ENCODE peak calls at places on chromosomes 16 and 17, in nine cellular contexts. G is RWPE1; A is spleen; V is PC-3; L is neural progenitor cell; O is colonic mucosa; J is heart right ventricle; U is CD4-positive, alpha-beta T cell; C is lung. Y is an unnamed sample.

GRCh38 chr17:80185968-80186367 is 16.1 kb downstream of the CARD14 start:
- DNase-seq in J (no peak), U (no peak), C (no peak), L (no peak), A (no peak), O (no peak), V (no peak), G (no peak), Y (no peak)

GRCh38 chr17:43171761-43172487 is 910 bp downstream of the NBR1 start:
- DNase-seq in V (peak), O (peak), G (peak), U (no peak), C (no peak), J (peak), L (peak), A (no peak), Y (peak)

GRCh38 chr17:67546578-67547527 is 169.8 kb downstream of the PITPNC1 start:
- DNase-seq in O (peak), L (no peak), V (no peak), J (peak), C (peak), A (peak), U (no peak), G (no peak), Y (peak)

GRCh38 chr17:78969865-78970264 is 9.9 kb downstream of the LGALS3BP start:
- DNase-seq in C (no peak), A (no peak), U (no peak), J (no peak), V (no peak), G (no peak), O (no peak), L (no peak), Y (no peak)

GRCh38 chr17:72171703-72172670 is 51.2 kb downstream of the SOX9 start:
- DNase-seq in L (no peak), C (no peak), A (no peak), G (no peak), O (no peak), U (no peak), J (no peak), V (peak), Y (no peak)

GRCh38 chr16:27330542-27330941 is 16.8 kb downstream of the IL4R start:
- DNase-seq in A (peak), C (peak), L (no peak), O (peak), G (no peak), V (no peak), J (peak), U (no peak), Y (peak)

GRCh38 chr17:81381632-81382577 is 13.4 kb upstream of the BAHCC1 start:
- DNase-seq in A (peak), J (no peak), U (no peak), C (no peak), V (no peak), O (no peak), L (no peak), G (no peak), Y (no peak)

GRCh38 chr17:15963670-15964110 is 18.8 kb downstream of the ADORA2B start:
- DNase-seq in C (no peak), J (no peak), A (no peak), U (no peak), L (no peak), V (peak), G (peak), O (no peak), Y (no peak)

GRCh38 chr16:20774703-20775362 is 11.0 kb downstream of the ACSM3 start:
- DNase-seq in V (peak), O (peak), J (peak), U (peak), A (peak), C (peak), L (peak), G (peak), Y (no peak)

GRCh38 chr16:85584192-85584757 is 28.8 kb upstream of the GSE1 start:
- DNase-seq in G (no peak), U (no peak), L (no peak), C (no peak), O (no peak), V (no peak), A (no peak), J (no peak), Y (no peak)

GRCh38 chr17:41451154-41451728 is 10.5 kb upstream of the KRT38 start:
- DNase-seq in G (no peak), U (no peak), J (no peak), A (no peak), C (no peak), V (peak), O (no peak), L (no peak), Y (no peak)

GRCh38 chr16:69407702-69408323 is 16.6 kb upstream of the CYB5B start:
- DNase-seq in G (no peak), V (no peak), L (no peak), U (no peak), A (no peak), O (no peak), C (no peak), J (no peak), Y (no peak)

GRCh38 chr16:83574388-83574787 is 233.4 kb upstream of the HSBP1 start:
- DNase-seq in J (no peak), V (peak), U (no peak), O (no peak), G (peak), C (no peak), A (no peak), L (no peak), Y (no peak)

GRCh38 chr17:56144205-56144604 is 9.1 kb upstream of the ANKFN1 start:
- DNase-seq in J (no peak), A (no peak), O (no peak), V (no peak), G (no peak), U (no peak), L (no peak), C (no peak), Y (no peak)

GRCh38 chr17:72590882-72591499 is 470.2 kb downstream of the SOX9 start:
- DNase-seq in V (peak), U (no peak), G (no peak), C (no peak), A (no peak), L (no peak), O (peak), J (no peak), Y (no peak)

GRCh38 chr16:56600398-56600999 is 7.9 kb upstream of the MT2A start:
- DNase-seq in O (no peak), A (no peak), U (no peak), J (no peak), G (peak), L (peak), V (peak), C (no peak), Y (no peak)

GRCh38 chr17:40518401-40519088 is 17.1 kb upstream of the TNS4 start:
- DNase-seq in G (peak), O (peak), J (no peak), L (no peak), C (no peak), U (no peak), V (peak), A (peak), Y (peak)

GRCh38 chr17:30334421-30334820 is 564 bp upstream of the TMIGD1 start:
- DNase-seq in C (no peak), L (no peak), G (no peak), J (no peak), A (no peak), V (no peak), O (no peak), U (no peak), Y (no peak)

GRCh38 chr16:9092282-9092962 is 978 bp downstream of the HAPSTR1 start:
- DNase-seq in C (peak), O (peak), A (peak), U (peak), L (peak), G (peak), V (no peak), J (peak), Y (peak)

GRCh38 chr17:32265192-32265895 is at the start of gene RHBDL3:
- DNase-seq in O (no peak), G (no peak), U (no peak), L (peak), V (no peak), A (no peak), J (no peak), C (no peak), Y (peak)

GRCh38 chr16:68086860-68087268 is 1.7 kb downstream of the NFATC3 start:
- DNase-seq in O (no peak), G (no peak), U (no peak), C (no peak), A (no peak), J (no peak), V (peak), L (no peak), Y (no peak)

GRCh38 chr16:19687279-19687678 is 30.7 kb downstream of the KNOP1 start:
- DNase-seq in C (no peak), A (no peak), O (no peak), G (no peak), U (no peak), V (no peak), J (no peak), L (peak), Y (no peak)

GRCh38 chr16:79510879-79511278 is 89.7 kb downstream of the MAF start:
- DNase-seq in O (no peak), L (no peak), V (no peak), U (no peak), C (no peak), J (no peak), A (no peak), G (no peak), Y (no peak)

GRCh38 chr17:63066158-63066808 is 100.2 kb downstream of the TANC2 start:
- DNase-seq in L (no peak), O (no peak), A (no peak), V (no peak), J (no peak), C (no peak), U (no peak), G (no peak), Y (no peak)

GRCh38 chr17:56440391-56440790 is 153.1 kb upstream of the NOG start:
- DNase-seq in L (no peak), U (no peak), A (no peak), G (peak), C (no peak), O (no peak), J (no peak), V (no peak), Y (no peak)

GRCh38 chr17:9230346-9230745 is 209.0 kb downstream of the NTN1 start:
- DNase-seq in J (no peak), G (no peak), L (no peak), O (no peak), V (no peak), U (no peak), A (peak), C (no peak), Y (no peak)

GRCh38 chr16:69632836-69633235 is 67.1 kb downstream of the NFAT5 start:
- DNase-seq in U (no peak), L (no peak), V (no peak), O (no peak), A (no peak), C (no peak), G (no peak), J (no peak), Y (no peak)

GRCh38 chr17:75845933-75846700 is 1.9 kb upstream of the UNC13D start:
- DNase-seq in C (no peak), O (peak), J (no peak), V (peak), G (no peak), A (peak), L (no peak), U (no peak), Y (no peak)

GRCh38 chr16:66926171-66926570 is 836 bp upstream of the RRAD start:
- DNase-seq in G (no peak), L (no peak), A (no peak), C (no peak), U (no peak), O (no peak), V (no peak), J (peak), Y (no peak)

GRCh38 chr17:63293310-63293709 is 152.8 kb downstream of the CYB561 start:
- DNase-seq in A (no peak), L (no peak), V (peak), G (no peak), O (no peak), J (no peak), C (no peak), U (no peak), Y (no peak)

GRCh38 chr17:33750943-33751701 is 458.0 kb upstream of the ASIC2 start:
- DNase-seq in U (peak), C (peak), J (peak), O (peak), A (peak), V (peak), G (peak), L (peak), Y (peak)

GRCh38 chr17:4556996-4557395 is 1.8 kb upstream of the MYBBP1A start:
- DNase-seq in J (no peak), A (peak), O (no peak), C (no peak), G (no peak), V (no peak), L (no peak), U (no peak), Y (no peak)

GRCh38 chr16:11989238-11990160 is 13.0 kb downstream of the SNX29 start:
- DNase-seq in L (peak), C (no peak), A (no peak), O (no peak), J (peak), V (no peak), G (no peak), U (no peak), Y (no peak)

GRCh38 chr17:41449008-41449407 is 8.2 kb upstream of the KRT38 start:
- DNase-seq in C (no peak), L (no peak), J (no peak), U (no peak), O (no peak), A (no peak), V (no peak), G (no peak), Y (no peak)

GRCh38 chr17:40191237-40192208 is 14.3 kb downstream of the RAPGEFL1 start:
- DNase-seq in J (peak), G (peak), O (peak), U (peak), C (peak), L (peak), V (peak), A (peak), Y (peak)

GRCh38 chr17:70307430-70307829 is 138.1 kb downstream of the KCNJ2 start:
- DNase-seq in V (no peak), J (no peak), G (no peak), C (no peak), O (no peak), L (no peak), A (no peak), U (no peak), Y (no peak)

DNA sequence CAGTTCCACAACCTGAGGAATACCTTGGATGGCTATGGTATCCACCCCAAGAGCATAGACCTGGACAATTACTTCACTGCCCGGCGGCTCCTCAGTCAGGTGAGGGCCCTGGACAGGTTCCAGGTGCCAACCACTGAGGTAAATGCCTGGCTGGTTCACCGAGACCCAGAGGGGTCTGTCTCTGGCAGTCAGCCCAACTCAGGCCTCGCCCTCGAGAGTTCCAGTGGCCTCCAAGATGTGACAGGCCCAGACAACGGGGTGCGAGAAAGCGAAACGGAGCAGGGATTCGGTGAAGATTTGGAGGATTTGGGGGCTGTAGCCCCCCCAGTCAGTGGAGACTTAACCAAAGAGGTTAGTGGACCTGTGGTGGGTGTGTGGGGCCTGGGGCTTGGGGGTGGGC is 3.1 kb downstream of the NFE2L1 start:
- DNase-seq in U (no peak), V (no peak), L (no peak), A (peak), O (no peak), J (no peak), C (no peak), G (no peak), Y (peak)
- H3K27ac ChIP-seq in U (no peak), V (no peak), L (peak), A (peak), O (peak), J (peak), C (peak), G (peak), Y (peak)

GRCh38 chr17:17994271-17994670 is 21.6 kb downstream of the DRC3 start:
- DNase-seq in V (peak), C (no peak), A (peak), G (no peak), U (no peak), J (peak), L (peak), O (no peak), Y (no peak)
- TF ChIP-seq CTCF in V (peak), C (no peak), A (no peak), G (no peak), U (no peak), J (peak), L (peak), O (no peak), Y (no peak)

DNA sequence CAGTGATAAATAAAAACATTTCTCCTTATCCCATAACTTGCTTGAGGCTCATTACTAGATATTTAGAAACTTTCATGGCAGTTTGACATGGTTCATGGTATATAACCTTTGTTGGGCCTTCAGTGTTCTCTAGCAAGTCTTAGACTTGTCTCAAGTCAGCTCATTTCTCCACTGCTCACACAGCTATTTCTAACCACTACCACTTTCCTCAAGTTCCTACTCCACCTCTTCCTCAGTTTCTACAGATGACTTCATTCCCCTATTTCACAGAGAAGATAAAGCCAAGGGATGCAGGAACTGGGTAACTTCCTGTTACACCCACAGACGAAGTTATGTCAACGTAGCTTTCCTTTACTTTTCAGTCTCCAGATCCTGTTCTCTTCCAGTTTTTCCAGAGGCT is 23.2 kb downstream of the NLK start:
- DNase-seq in U (no peak), G (no peak), J (no peak), C (no peak), O (no peak), A (no peak), L (no peak), V (no peak), Y (no peak)
- H3K27ac ChIP-seq in U (no peak), G (no peak), J (peak), C (no peak), O (no peak), A (peak), L (no peak), V (no peak), Y (no peak)

DNA sequence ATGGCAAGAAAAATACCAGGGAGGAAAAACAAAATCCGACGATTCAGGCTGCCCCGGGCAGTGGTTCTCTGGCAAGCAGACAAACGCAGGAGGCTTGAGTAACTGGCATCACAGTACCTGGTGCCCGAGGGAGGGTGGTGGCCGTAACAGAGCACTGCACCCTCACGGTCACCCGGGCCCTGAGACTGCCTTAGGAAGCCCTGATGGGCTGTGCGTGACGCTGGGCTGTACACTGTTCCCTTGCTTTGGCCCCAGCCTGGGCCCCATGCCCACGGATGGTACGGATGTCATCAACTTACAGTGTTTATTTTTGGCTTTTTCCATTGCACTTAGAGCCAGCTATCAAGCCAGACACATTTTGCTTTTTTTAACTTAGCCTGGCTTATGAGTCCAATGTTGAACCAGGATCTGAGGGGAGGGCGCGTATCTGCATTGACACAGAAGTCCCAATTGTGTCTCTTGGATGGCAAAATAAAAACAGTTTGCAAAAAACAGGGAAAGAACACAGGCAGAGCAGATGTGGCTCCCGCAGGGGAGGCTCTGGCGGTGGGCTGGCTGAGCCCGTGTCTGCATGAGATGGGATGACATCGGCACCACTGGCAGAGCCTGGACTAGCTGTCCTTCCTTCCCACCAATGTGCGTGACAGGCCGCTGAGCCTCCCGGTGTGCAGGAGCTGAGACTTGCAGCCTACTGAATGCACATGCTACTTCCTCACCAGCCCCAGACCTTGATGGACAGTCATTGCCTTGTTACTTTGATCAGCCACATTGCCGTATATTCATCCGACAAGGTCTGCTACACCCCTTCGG is 287.7 kb downstream of the FOXL1 start:
- DNase-seq in C (no peak), U (no peak), J (peak), L (no peak), A (peak), O (no peak), G (peak), V (peak), Y (no peak)
- TF ChIP-seq CTCF in C (no peak), U (no peak), J (peak), L (no peak), A (no peak), O (no peak), G (no peak), V (no peak), Y (no peak)

DNA sequence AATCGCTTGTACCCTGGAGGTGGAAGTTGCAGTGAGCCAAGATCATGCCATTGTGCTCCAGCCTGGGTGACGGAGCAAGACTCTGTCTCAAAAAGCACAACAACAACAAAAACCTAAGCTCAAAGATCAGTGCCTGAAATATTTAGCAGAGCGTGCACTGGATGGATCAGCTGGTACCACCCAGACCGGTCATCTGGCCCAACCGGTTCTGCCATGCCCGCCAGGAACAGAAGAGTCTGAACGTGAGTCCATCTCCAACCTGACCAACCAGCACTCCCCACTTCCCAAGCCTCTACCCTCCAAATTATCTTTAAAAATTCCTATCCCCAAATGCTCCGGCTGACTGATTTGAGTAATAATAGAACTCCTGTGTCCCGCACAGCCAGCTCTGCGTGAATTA is 1.5 kb upstream of the UQCC4 start:
- DNase-seq in G (no peak), O (no peak), A (no peak), U (no peak), V (no peak), L (no peak), C (no peak), J (no peak), Y (no peak)
- H3K27ac ChIP-seq in G (peak), O (no peak), A (peak), U (no peak), V (no peak), L (no peak), C (no peak), J (no peak), Y (peak)

GRCh38 chr17:29241015-29241963 is 5.4 kb upstream of the CRYBA1 start:
- DNase-seq in V (peak), L (peak), J (no peak), A (no peak), G (peak), C (peak), O (no peak), U (no peak), Y (no peak)
- TF ChIP-seq CTCF in V (no peak), L (peak), J (no peak), A (no peak), G (no peak), C (no peak), O (no peak), U (no peak), Y (no peak)

GRCh38 chr16:70694088-70694487 is 8.2 kb upstream of the MTSS2 start:
- DNase-seq in U (no peak), C (no peak), A (no peak), O (no peak), L (peak), G (peak), V (peak), J (no peak), Y (no peak)
- H3K27ac ChIP-seq in U (no peak), C (peak), A (peak), O (peak), L (peak), G (peak), V (peak), J (peak), Y (peak)

GRCh38 chr16:23879735-23880373 is 44.1 kb downstream of the PRKCB start:
- DNase-seq in V (no peak), J (no peak), G (no peak), U (no peak), L (no peak), O (no peak), C (no peak), A (no peak), Y (no peak)

GRCh38 chr16:23874613-23875294 is 39.0 kb downstream of the PRKCB start:
- DNase-seq in J (no peak), A (no peak), L (no peak), G (peak), C (no peak), V (no peak), U (no peak), O (no peak), Y (no peak)

GRCh38 chr16:23876256-23876896 is 40.6 kb downstream of the PRKCB start:
- DNase-seq in U (no peak), G (no peak), A (no peak), O (no peak), L (no peak), C (no peak), V (no peak), J (no peak), Y (no peak)

GRCh38 chr16:23871924-23872323 is 36.1 kb downstream of the PRKCB start:
- DNase-seq in J (no peak), A (no peak), U (no peak), G (no peak), C (no peak), V (no peak), L (no peak), O (no peak), Y (no peak)

GRCh38 chr16:23877107-23878070 is 41.6 kb downstream of the PRKCB start:
- DNase-seq in J (no peak), G (no peak), L (no peak), A (no peak), U (no peak), C (no peak), V (no peak), O (no peak), Y (no peak)
- TF ChIP-seq CTCF in J (no peak), G (no peak), L (peak), A (no peak), U (peak), C (no peak), V (no peak), O (no peak), Y (no peak)

Y was measured in uterus.